ENCODE peak calls at places on chromosomes 12 and 14, in four cellular contexts. A is HepG2, V is SK-N-SH, K is K562. C is an unnamed sample. For H3K4me1, the result is how much of the 10 kb centered on the place peaks cover.

GRCh38 chr12:92582888-92583287 is 119.9 kb upstream of the PLEKHG7 start:
- DNase-seq in A (no peak), K (no peak), V (no peak), C (no peak)

GRCh38 chr12:34335819-34336262 is 313.5 kb downstream of the ALG10 start:
- DNase-seq in A (no peak), K (peak), V (no peak), C (no peak)

GRCh38 chr14:105220699-105221597 is 27.4 kb upstream of the BTBD6 start:
- DNase-seq in A (no peak), V (peak), K (no peak), C (no peak)

GRCh38 chr12:4112734-4113396 is 160.7 kb upstream of the CCND2 start:
- DNase-seq in V (no peak), K (no peak), A (no peak), C (no peak)

GRCh38 chr12:109821968-109822367 is 11.2 kb downstream of the TRPV4 start:
- DNase-seq in A (no peak), K (no peak), V (no peak), C (no peak)

GRCh38 chr12:116916714-116917114 is 6.0 kb downstream of the FBXW8 start:
- DNase-seq in V (no peak), A (peak), K (peak), C (peak)

GRCh38 chr12:22477166-22477893 is 67.0 kb downstream of the C2CD5 start:
- DNase-seq in A (no peak), V (no peak), K (no peak), C (no peak)

GRCh38 chr12:84397279-84397678 is 515.3 kb downstream of the SLC6A15 start:
- DNase-seq in K (no peak), V (peak), A (no peak), C (no peak)

GRCh38 chr14:102584871-102585869 is 7.3 kb upstream of the RCOR1 start:
- DNase-seq in A (no peak), K (peak), V (peak), C (no peak)

GRCh38 chr12:62260733-62261683 is 804 bp downstream of the USP15 start:
- DNase-seq in A (peak), V (peak), K (peak), C (peak)

GRCh38 chr12:15494329-15495046 is 172.2 kb downstream of the PTPRO start:
- DNase-seq in V (no peak), K (no peak), A (no peak), C (peak)

GRCh38 chr12:104369708-104370107 is 66.2 kb downstream of the EID3 start:
- DNase-seq in K (no peak), A (no peak), V (no peak), C (no peak)

GRCh38 chr14:29716150-29716549 is 211.5 kb downstream of the PRKD1 start:
- DNase-seq in A (no peak), V (no peak), K (no peak), C (no peak)

GRCh38 chr14:29710015-29710414 is 217.6 kb downstream of the PRKD1 start:
- DNase-seq in K (no peak), A (no peak), V (no peak), C (no peak)

GRCh38 chr14:29717906-29718305 is 209.7 kb downstream of the PRKD1 start:
- DNase-seq in A (no peak), V (no peak), K (no peak), C (no peak)

GRCh38 chr14:29709490-29709889 is 218.2 kb downstream of the PRKD1 start:
- DNase-seq in V (no peak), A (no peak), K (no peak), C (no peak)

DNA sequence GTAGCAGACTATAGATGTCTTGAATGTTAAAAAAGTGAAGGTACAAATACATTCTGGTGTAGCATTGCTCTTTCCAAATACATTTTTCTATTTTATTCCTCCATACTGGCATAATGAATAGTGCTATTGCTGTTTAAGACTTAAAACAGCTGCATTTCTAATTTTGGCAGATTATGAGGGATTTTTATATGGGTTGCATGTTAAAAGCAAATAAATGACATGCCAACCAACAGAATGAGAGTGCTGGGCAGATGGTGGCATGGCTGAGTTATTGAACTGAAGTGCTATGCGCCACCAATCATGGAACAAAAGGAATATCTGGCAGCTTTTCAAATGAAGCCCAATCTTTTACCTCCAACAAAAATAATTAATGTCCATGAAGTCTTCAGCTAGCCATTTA is 215.1 kb downstream of the PRKD1 start:
- DNase-seq in K (no peak), A (no peak), V (no peak), C (no peak)
- TF ChIP-seq FOXM1 in K (no peak), A (no peak), V (no peak), C (no peak)

DNA sequence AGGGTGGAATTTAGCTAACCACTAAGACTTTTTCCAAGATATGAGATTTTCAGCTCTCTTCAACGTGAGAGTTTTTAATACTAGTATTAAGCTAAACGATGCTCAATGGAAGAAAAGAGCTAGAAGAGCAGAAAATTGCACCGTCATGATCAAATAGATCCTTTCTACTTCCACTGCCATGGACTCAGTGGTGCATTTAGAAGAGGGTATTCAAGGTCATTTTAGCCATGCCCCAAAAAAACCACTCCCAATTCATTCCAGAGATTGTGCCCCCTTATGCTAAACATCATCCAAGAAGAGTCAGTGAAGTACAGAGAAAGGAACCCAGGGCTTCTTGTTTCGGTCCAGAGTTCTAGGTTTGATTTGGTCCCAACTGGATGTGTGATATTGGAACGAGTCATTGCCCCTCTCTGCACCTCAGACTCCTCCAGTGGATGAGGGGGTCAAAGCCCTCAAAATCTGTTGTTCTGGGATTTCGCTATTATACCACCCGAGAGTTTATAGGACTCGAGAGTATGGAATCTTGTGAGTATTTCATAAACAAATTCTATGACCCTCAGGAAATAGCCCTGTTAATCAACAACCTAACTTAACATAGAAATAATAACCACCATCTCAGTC is 55.2 kb downstream of the DAD1 start:
- DNase-seq in A (no peak), V (no peak), K (no peak), C (no peak)
- H3K4me1 ChIP-seq in A (under half), V (under half), K (under half), C (half or more)

GRCh38 chr12:54360717-54361456 is 3.4 kb downstream of the GPR84 start:
- DNase-seq in K (peak), A (peak), V (peak), C (no peak)
- TF ChIP-seq FOXM1 in K (no peak), A (no peak), V (no peak), C (no peak)

DNA sequence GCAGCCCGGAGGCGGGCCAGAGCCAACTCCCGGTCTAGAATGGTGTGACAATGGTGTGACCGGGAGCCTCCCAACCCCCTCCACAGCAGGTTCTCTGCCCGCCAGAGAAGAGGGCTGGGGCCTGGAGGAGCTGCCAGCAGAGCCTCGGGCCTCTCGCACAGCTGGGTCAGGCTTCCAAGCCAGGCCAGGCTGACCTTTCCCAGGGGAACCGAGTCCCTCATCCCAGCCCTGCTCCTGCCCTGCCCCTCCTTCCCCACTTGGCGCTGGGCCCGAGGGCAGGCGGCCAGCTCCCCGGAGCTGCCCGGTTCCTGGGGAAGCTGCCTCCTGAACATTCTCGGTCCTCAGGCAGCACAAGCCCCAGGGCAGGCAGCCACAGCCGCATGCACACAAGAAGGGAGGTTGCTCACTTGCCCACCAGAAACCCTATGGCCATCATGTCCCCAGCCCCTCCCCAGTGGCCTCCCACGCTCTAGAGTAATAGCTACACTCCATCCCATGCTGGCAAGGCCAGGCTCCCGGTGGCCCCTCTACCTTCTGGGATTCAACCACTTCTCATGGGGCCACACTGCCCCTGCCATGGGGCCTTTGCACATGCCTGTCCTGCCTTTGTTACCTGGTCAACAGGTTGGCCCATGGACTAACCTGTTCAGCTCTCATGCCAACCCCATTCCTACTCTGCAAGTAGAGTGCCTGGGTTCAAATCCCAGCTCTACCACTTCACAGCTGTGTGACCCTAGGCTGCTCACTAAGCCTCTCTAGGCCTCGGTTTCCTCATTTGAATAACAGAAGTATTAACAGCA is 98.3 kb downstream of the RFLNA start:
- DNase-seq in A (no peak), V (peak), K (no peak), C (no peak)
- H3K4me1 ChIP-seq in A (under half), V (half or more), K (half or more), C (under half)

DNA sequence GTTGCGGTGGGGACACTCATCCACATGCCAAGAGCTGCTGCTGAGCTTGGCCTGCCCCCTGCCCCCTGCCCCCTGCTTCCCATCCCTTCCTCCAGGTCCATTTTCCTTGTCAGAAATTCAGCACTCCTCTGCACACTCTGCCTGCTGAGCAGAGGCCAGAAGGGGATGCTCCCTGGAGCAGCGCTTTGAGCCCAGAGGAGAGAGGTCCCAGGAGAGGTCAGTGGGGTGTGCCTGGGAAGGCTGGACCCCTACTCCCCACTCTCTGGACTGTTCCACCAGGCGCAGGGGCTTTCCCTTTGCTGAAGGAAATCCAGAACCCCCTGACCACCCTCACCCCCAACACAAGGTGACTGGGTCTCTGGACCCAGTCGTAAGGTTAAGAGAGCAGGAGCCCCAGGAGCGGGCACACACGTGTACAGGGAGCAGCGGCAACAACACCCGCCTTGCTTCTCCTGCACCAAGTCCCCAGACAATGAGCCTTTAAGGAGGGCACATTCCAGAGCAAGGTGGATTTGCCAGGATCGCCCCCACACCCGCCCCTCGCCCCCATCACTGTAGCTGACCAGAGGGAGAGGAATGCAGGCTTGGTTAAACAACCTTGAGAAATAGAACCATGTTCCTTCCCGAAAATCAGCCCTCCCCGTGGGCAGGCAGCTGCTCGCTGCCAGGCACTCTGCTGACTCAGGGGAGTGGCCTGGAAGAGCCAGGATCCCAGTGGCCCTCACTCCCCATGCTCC is 30.7 kb downstream of the ISCA2 start:
- DNase-seq in K (no peak), V (no peak), A (no peak), C (no peak)
- TF ChIP-seq FOXM1 in K (no peak), V (no peak), A (no peak), C (no peak)

GRCh38 chr14:32121948-32122347 is 44.8 kb downstream of the ARHGAP5 start:
- DNase-seq in A (no peak), K (no peak), V (no peak), C (no peak)

GRCh38 chr14:32121536-32121935 is 44.4 kb downstream of the ARHGAP5 start:
- DNase-seq in A (no peak), V (no peak), K (no peak), C (no peak)
- H3K4me1 ChIP-seq in A (under half), V (under half), K (under half), C (under half)

GRCh38 chr12:94427520-94428381 is 31.9 kb downstream of the CEP83 start:
- DNase-seq in K (no peak), V (no peak), A (no peak), C (peak)
- TF ChIP-seq FOXM1 in K (no peak), V (no peak), A (no peak), C (no peak)